ENCODE peak calls at places on chromosomes 2 and 18, in eight cellular contexts. One of them, this sample, is unnamed.

GRCh38 chr2:238644095-238645081 is 203.5 kb upstream of the TWIST2 start:
- DNase-seq in D341Med: no peak
- DNase-seq in NT2/D1: no peak
- DNase-seq in midbrain: no peak
- DNase-seq in stimulated activated CD8-positive, alpha-beta memory T cell treated with anti-CD3 and anti-CD28 coated beads, Interleukin-4, amount 100 ng/mL, for 24 hours: no peak
- DNase-seq in NCI-H1436: no peak
- DNase-seq in MM.1S: no peak
- DNase-seq in esophagus squamous epithelium: no peak
- DNase-seq in this sample: peak

GRCh38 chr2:73100956-73101355 is 11.8 kb downstream of the RAB11FIP5 start:
- DNase-seq in D341Med: no peak
- DNase-seq in NT2/D1: no peak
- DNase-seq in midbrain: no peak
- DNase-seq in stimulated activated CD8-positive, alpha-beta memory T cell treated with anti-CD3 and anti-CD28 coated beads, Interleukin-4, amount 100 ng/mL, for 24 hours: no peak
- DNase-seq in NCI-H1436: no peak
- DNase-seq in MM.1S: no peak
- DNase-seq in esophagus squamous epithelium: no peak
- DNase-seq in this sample: no peak

GRCh38 chr2:10668402-10669012 is 21.3 kb downstream of the NOL10 start:
- DNase-seq in D341Med: no peak
- DNase-seq in NT2/D1: peak
- DNase-seq in midbrain: peak
- DNase-seq in stimulated activated CD8-positive, alpha-beta memory T cell treated with anti-CD3 and anti-CD28 coated beads, Interleukin-4, amount 100 ng/mL, for 24 hours: no peak
- DNase-seq in NCI-H1436: peak
- DNase-seq in MM.1S: peak
- DNase-seq in esophagus squamous epithelium: no peak
- DNase-seq in this sample: peak

GRCh38 chr2:237896941-237897340 is 37.5 kb downstream of the RAMP1 start:
- DNase-seq in D341Med: peak
- DNase-seq in NT2/D1: no peak
- DNase-seq in midbrain: no peak
- DNase-seq in stimulated activated CD8-positive, alpha-beta memory T cell treated with anti-CD3 and anti-CD28 coated beads, Interleukin-4, amount 100 ng/mL, for 24 hours: no peak
- DNase-seq in NCI-H1436: no peak
- DNase-seq in MM.1S: no peak
- DNase-seq in esophagus squamous epithelium: no peak
- DNase-seq in this sample: no peak

GRCh38 chr2:210568108-210568507 is 11.7 kb downstream of the CPS1 start:
- DNase-seq in D341Med: no peak
- DNase-seq in NT2/D1: no peak
- DNase-seq in midbrain: no peak
- DNase-seq in stimulated activated CD8-positive, alpha-beta memory T cell treated with anti-CD3 and anti-CD28 coated beads, Interleukin-4, amount 100 ng/mL, for 24 hours: no peak
- DNase-seq in NCI-H1436: no peak
- DNase-seq in MM.1S: no peak
- DNase-seq in esophagus squamous epithelium: no peak
- DNase-seq in this sample: no peak

GRCh38 chr2:54725343-54726099 is 2.1 kb downstream of the EML6 start:
- DNase-seq in D341Med: no peak
- DNase-seq in NT2/D1: no peak
- DNase-seq in midbrain: no peak
- DNase-seq in stimulated activated CD8-positive, alpha-beta memory T cell treated with anti-CD3 and anti-CD28 coated beads, Interleukin-4, amount 100 ng/mL, for 24 hours: no peak
- DNase-seq in NCI-H1436: no peak
- DNase-seq in MM.1S: no peak
- DNase-seq in esophagus squamous epithelium: no peak
- DNase-seq in this sample: no peak

GRCh38 chr2:185219981-185220380 is 518.6 kb upstream of the FSIP2 start:
- DNase-seq in D341Med: no peak
- DNase-seq in NT2/D1: no peak
- DNase-seq in midbrain: no peak
- DNase-seq in stimulated activated CD8-positive, alpha-beta memory T cell treated with anti-CD3 and anti-CD28 coated beads, Interleukin-4, amount 100 ng/mL, for 24 hours: no peak
- DNase-seq in NCI-H1436: no peak
- DNase-seq in MM.1S: no peak
- DNase-seq in esophagus squamous epithelium: no peak
- DNase-seq in this sample: peak

GRCh38 chr2:14114275-14114674 is 518.2 kb upstream of the LRATD1 start:
- DNase-seq in D341Med: no peak
- DNase-seq in NT2/D1: no peak
- DNase-seq in midbrain: no peak
- DNase-seq in stimulated activated CD8-positive, alpha-beta memory T cell treated with anti-CD3 and anti-CD28 coated beads, Interleukin-4, amount 100 ng/mL, for 24 hours: no peak
- DNase-seq in NCI-H1436: no peak
- DNase-seq in MM.1S: no peak
- DNase-seq in esophagus squamous epithelium: no peak
- DNase-seq in this sample: no peak

GRCh38 chr2:37274354-37274965 is 43.0 kb downstream of the NDUFAF7 start:
- DNase-seq in D341Med: no peak
- DNase-seq in NT2/D1: no peak
- DNase-seq in midbrain: no peak
- DNase-seq in stimulated activated CD8-positive, alpha-beta memory T cell treated with anti-CD3 and anti-CD28 coated beads, Interleukin-4, amount 100 ng/mL, for 24 hours: no peak
- DNase-seq in NCI-H1436: no peak
- DNase-seq in MM.1S: no peak
- DNase-seq in esophagus squamous epithelium: no peak
- DNase-seq in this sample: no peak

GRCh38 chr2:40457846-40458245 is 6.0 kb upstream of the SLC8A1 start:
- DNase-seq in D341Med: no peak
- DNase-seq in NT2/D1: no peak
- DNase-seq in midbrain: no peak
- DNase-seq in stimulated activated CD8-positive, alpha-beta memory T cell treated with anti-CD3 and anti-CD28 coated beads, Interleukin-4, amount 100 ng/mL, for 24 hours: no peak
- DNase-seq in NCI-H1436: no peak
- DNase-seq in MM.1S: no peak
- DNase-seq in esophagus squamous epithelium: no peak
- DNase-seq in this sample: no peak

GRCh38 chr2:167331636-167332232 is 443.5 kb downstream of the XIRP2 start:
- DNase-seq in D341Med: peak
- DNase-seq in NT2/D1: peak
- DNase-seq in midbrain: no peak
- DNase-seq in stimulated activated CD8-positive, alpha-beta memory T cell treated with anti-CD3 and anti-CD28 coated beads, Interleukin-4, amount 100 ng/mL, for 24 hours: no peak
- DNase-seq in NCI-H1436: no peak
- DNase-seq in MM.1S: no peak
- DNase-seq in esophagus squamous epithelium: no peak
- DNase-seq in this sample: no peak

GRCh38 chr18:3205239-3205638 is 14.5 kb downstream of the MYOM1 start:
- DNase-seq in D341Med: no peak
- DNase-seq in NT2/D1: no peak
- DNase-seq in midbrain: no peak
- DNase-seq in stimulated activated CD8-positive, alpha-beta memory T cell treated with anti-CD3 and anti-CD28 coated beads, Interleukin-4, amount 100 ng/mL, for 24 hours: no peak
- DNase-seq in NCI-H1436: no peak
- DNase-seq in MM.1S: no peak
- DNase-seq in esophagus squamous epithelium: no peak
- DNase-seq in this sample: no peak

GRCh38 chr2:3300224-3300623 is 77.4 kb downstream of the EIPR1 start:
- DNase-seq in D341Med: no peak
- DNase-seq in NT2/D1: no peak
- DNase-seq in midbrain: no peak
- DNase-seq in stimulated activated CD8-positive, alpha-beta memory T cell treated with anti-CD3 and anti-CD28 coated beads, Interleukin-4, amount 100 ng/mL, for 24 hours: no peak
- DNase-seq in NCI-H1436: no peak
- DNase-seq in MM.1S: no peak
- DNase-seq in esophagus squamous epithelium: no peak
- DNase-seq in this sample: no peak

GRCh38 chr18:78406743-78407455 is 572.7 kb upstream of the SALL3 start:
- DNase-seq in D341Med: no peak
- DNase-seq in NT2/D1: no peak
- DNase-seq in midbrain: no peak
- DNase-seq in stimulated activated CD8-positive, alpha-beta memory T cell treated with anti-CD3 and anti-CD28 coated beads, Interleukin-4, amount 100 ng/mL, for 24 hours: no peak
- DNase-seq in NCI-H1436: no peak
- DNase-seq in MM.1S: no peak
- DNase-seq in esophagus squamous epithelium: no peak
- DNase-seq in this sample: no peak

GRCh38 chr2:15640291-15640711 is 48.6 kb downstream of the DDX1 start:
- DNase-seq in D341Med: no peak
- DNase-seq in NT2/D1: no peak
- DNase-seq in midbrain: no peak
- DNase-seq in stimulated activated CD8-positive, alpha-beta memory T cell treated with anti-CD3 and anti-CD28 coated beads, Interleukin-4, amount 100 ng/mL, for 24 hours: no peak
- DNase-seq in NCI-H1436: no peak
- DNase-seq in MM.1S: no peak
- DNase-seq in esophagus squamous epithelium: no peak
- DNase-seq in this sample: peak

GRCh38 chr18:74699455-74699854 is 101.8 kb downstream of the ZNF407 start:
- DNase-seq in D341Med: no peak
- DNase-seq in NT2/D1: no peak
- DNase-seq in midbrain: no peak
- DNase-seq in stimulated activated CD8-positive, alpha-beta memory T cell treated with anti-CD3 and anti-CD28 coated beads, Interleukin-4, amount 100 ng/mL, for 24 hours: no peak
- DNase-seq in NCI-H1436: no peak
- DNase-seq in MM.1S: no peak
- DNase-seq in esophagus squamous epithelium: no peak
- DNase-seq in this sample: no peak

This sample was measured in Ammon's horn.